ENCODE peak calls at places on chromosomes 7 and 10, in five cellular contexts. E is Right ventricle myocardium superior; C is stimulated activated CD8-positive, alpha-beta memory T cell treated with anti-CD3 and anti-CD28 coated beads, Interleukin-15, amount 100 ng/mL, for 24 hours; H is HEK293T; F is Kasumi-1. I is an unnamed sample.
A peak's percentile ranks its signal among the peaks of the same experiment; 100 is the strongest.

GRCh38 chr7:155166673-155167370 is 96.7 kb downstream of the HTR5A start:
- DNase-seq in C (no peak), F (no peak), H (no peak), E (no peak), I (no peak)

GRCh38 chr7:45695249-45695995 is 121.3 kb downstream of the ADCY1 start:
- DNase-seq in E (no peak), C (no peak), F (no peak), H (no peak), I (no peak)

GRCh38 chr7:106425017-106425719 is 140.4 kb upstream of the NAMPT start:
- DNase-seq in C (peak; percentile 15), H (no peak), F (peak; percentile 67), E (peak; percentile 64), I (peak; percentile 19)

GRCh38 chr7:64883113-64883905 is 19.8 kb upstream of the ZNF273 start:
- DNase-seq in H (no peak), F (no peak), C (no peak), E (no peak), I (no peak)

GRCh38 chr7:98133181-98133580 is 26.5 kb downstream of the LMTK2 start:
- DNase-seq in C (no peak), H (no peak), E (no peak), F (peak; percentile 84), I (no peak)

GRCh38 chr10:132554991-132555647 is 17.5 kb downstream of the INPP5A start:
- DNase-seq in F (peak; percentile 16), E (peak; percentile 78), H (no peak), C (no peak), I (no peak)

GRCh38 chr10:6242089-6242488 is 39.4 kb downstream of the PFKFB3 start:
- DNase-seq in C (no peak), E (no peak), H (no peak), F (no peak), I (no peak)

GRCh38 chr7:66713687-66714086 is 26.8 kb upstream of the RABGEF1 start:
- DNase-seq in F (no peak), H (no peak), E (no peak), C (no peak), I (no peak)

GRCh38 chr7:83921798-83922607 is 272.6 kb downstream of the SEMA3A start:
- DNase-seq in H (no peak), C (no peak), F (no peak), E (no peak), I (no peak)

GRCh38 chr7:108535744-108536143 is 9.8 kb upstream of the PNPLA8 start:
- DNase-seq in E (no peak), C (no peak), F (no peak), H (no peak), I (no peak)

GRCh38 chr10:69646688-69647060 is 16.6 kb downstream of the FAM241B start:
- DNase-seq in E (no peak), C (no peak), H (no peak), F (no peak), I (no peak)

GRCh38 chr7:102318482-102318971 is 31.9 kb downstream of the SH2B2 start:
- DNase-seq in E (no peak), F (no peak), C (no peak), H (no peak), I (no peak)

GRCh38 chr10:42836771-42837468 is 54.3 kb downstream of the BMS1 start:
- DNase-seq in C (no peak), H (no peak), F (peak; percentile 57), E (no peak), I (no peak)

GRCh38 chr7:140924019-140924820 is 509 bp downstream of the BRAF start:
- DNase-seq in E (peak; percentile 89), F (peak; percentile 60), H (peak; percentile 77), C (peak; percentile 27), I (peak; percentile 67)

I was measured in NCI-H526 treated with DMSO at 0.1 percent for 48 hours.